ENCODE peak calls at places on chromosomes 11 and 22, in seven cellular contexts. One of them, this sample, is unnamed.

GRCh38 chr11:71078482-71078881 is 173.9 kb downstream of the SHANK2 start:
- DNase-seq in activated naive CD8-positive, alpha-beta T cell treated with anti-CD3 and anti-CD28 coated beads for 36 hours: no peak
- DNase-seq in stimulated activated CD8-positive, alpha-beta memory T cell treated with anti-CD3 and anti-CD28 coated beads, Interleukin-7, amount 100 ng/mL, for 24 hours: no peak
- DNase-seq in occipital lobe: no peak
- DNase-seq in naive thymus-derived CD8-positive, alpha-beta T cell: no peak
- DNase-seq in T-helper 1 cell: no peak
- DNase-seq in GM12865: no peak
- DNase-seq in this sample: no peak

GRCh38 chr22:43555561-43556515 is 144.0 kb downstream of the MPPED1 start:
- DNase-seq in activated naive CD8-positive, alpha-beta T cell treated with anti-CD3 and anti-CD28 coated beads for 36 hours: no peak
- DNase-seq in stimulated activated CD8-positive, alpha-beta memory T cell treated with anti-CD3 and anti-CD28 coated beads, Interleukin-7, amount 100 ng/mL, for 24 hours: no peak
- DNase-seq in occipital lobe: no peak
- DNase-seq in naive thymus-derived CD8-positive, alpha-beta T cell: no peak
- DNase-seq in T-helper 1 cell: no peak
- DNase-seq in GM12865: no peak
- DNase-seq in this sample: no peak

GRCh38 chr11:80595011-80595410 is 1154.2 kb upstream of the TENM4 start:
- DNase-seq in activated naive CD8-positive, alpha-beta T cell treated with anti-CD3 and anti-CD28 coated beads for 36 hours: no peak
- DNase-seq in stimulated activated CD8-positive, alpha-beta memory T cell treated with anti-CD3 and anti-CD28 coated beads, Interleukin-7, amount 100 ng/mL, for 24 hours: no peak
- DNase-seq in occipital lobe: no peak
- DNase-seq in naive thymus-derived CD8-positive, alpha-beta T cell: no peak
- DNase-seq in T-helper 1 cell: no peak
- DNase-seq in GM12865: no peak
- DNase-seq in this sample: no peak

GRCh38 chr11:134026655-134027343 is 42.1 kb upstream of the JAM3 start:
- DNase-seq in activated naive CD8-positive, alpha-beta T cell treated with anti-CD3 and anti-CD28 coated beads for 36 hours: no peak
- DNase-seq in stimulated activated CD8-positive, alpha-beta memory T cell treated with anti-CD3 and anti-CD28 coated beads, Interleukin-7, amount 100 ng/mL, for 24 hours: no peak
- DNase-seq in occipital lobe: no peak
- DNase-seq in naive thymus-derived CD8-positive, alpha-beta T cell: no peak
- DNase-seq in T-helper 1 cell: no peak
- DNase-seq in GM12865: no peak
- DNase-seq in this sample: no peak

GRCh38 chr11:94800394-94800793 is 32.2 kb downstream of the AMOTL1 start:
- DNase-seq in activated naive CD8-positive, alpha-beta T cell treated with anti-CD3 and anti-CD28 coated beads for 36 hours: no peak
- DNase-seq in stimulated activated CD8-positive, alpha-beta memory T cell treated with anti-CD3 and anti-CD28 coated beads, Interleukin-7, amount 100 ng/mL, for 24 hours: no peak
- DNase-seq in occipital lobe: no peak
- DNase-seq in naive thymus-derived CD8-positive, alpha-beta T cell: no peak
- DNase-seq in T-helper 1 cell: no peak
- DNase-seq in GM12865: no peak
- DNase-seq in this sample: no peak

GRCh38 chr11:71238285-71238875 is 14.0 kb downstream of the SHANK2 start:
- DNase-seq in activated naive CD8-positive, alpha-beta T cell treated with anti-CD3 and anti-CD28 coated beads for 36 hours: no peak
- DNase-seq in stimulated activated CD8-positive, alpha-beta memory T cell treated with anti-CD3 and anti-CD28 coated beads, Interleukin-7, amount 100 ng/mL, for 24 hours: no peak
- DNase-seq in occipital lobe: no peak
- DNase-seq in naive thymus-derived CD8-positive, alpha-beta T cell: no peak
- DNase-seq in T-helper 1 cell: no peak
- DNase-seq in GM12865: no peak
- DNase-seq in this sample: no peak

GRCh38 chr11:130705670-130706421 is 210.4 kb downstream of the SNX19 start:
- DNase-seq in activated naive CD8-positive, alpha-beta T cell treated with anti-CD3 and anti-CD28 coated beads for 36 hours: no peak
- DNase-seq in stimulated activated CD8-positive, alpha-beta memory T cell treated with anti-CD3 and anti-CD28 coated beads, Interleukin-7, amount 100 ng/mL, for 24 hours: no peak
- DNase-seq in occipital lobe: no peak
- DNase-seq in naive thymus-derived CD8-positive, alpha-beta T cell: no peak
- DNase-seq in T-helper 1 cell: no peak
- DNase-seq in GM12865: no peak
- DNase-seq in this sample: no peak

GRCh38 chr11:86370922-86371614 is 3.6 kb upstream of the CCDC81 start:
- DNase-seq in activated naive CD8-positive, alpha-beta T cell treated with anti-CD3 and anti-CD28 coated beads for 36 hours: no peak
- DNase-seq in stimulated activated CD8-positive, alpha-beta memory T cell treated with anti-CD3 and anti-CD28 coated beads, Interleukin-7, amount 100 ng/mL, for 24 hours: no peak
- DNase-seq in occipital lobe: no peak
- DNase-seq in naive thymus-derived CD8-positive, alpha-beta T cell: no peak
- DNase-seq in T-helper 1 cell: no peak
- DNase-seq in GM12865: no peak
- DNase-seq in this sample: no peak

This sample was measured in HEK293T.